ENCODE peak calls at places on chromosomes 3 and 15, in four cellular contexts. U is SK-N-SH, J is lung, R is body of pancreas. M is an unnamed sample. For H3K4me1, the result is how much of the 10 kb centered on the place peaks cover.

GRCh38 chr15:71374607-71375352 is 259.5 kb downstream of the THSD4 start:
- DNase-seq in U (no peak), J (no peak), R (no peak), M (no peak)

GRCh38 chr3:18011387-18011786 is 269.0 kb upstream of the TBC1D5 start:
- DNase-seq in U (no peak), J (no peak), R (no peak), M (no peak)

GRCh38 chr3:177013681-177014280 is 183.5 kb downstream of the TBL1XR1 start:
- DNase-seq in U (no peak), J (no peak), R (no peak), M (no peak)

GRCh38 chr3:5095879-5096278 is 26.2 kb upstream of the ARL8B start:
- DNase-seq in U (peak), J (no peak), R (no peak), M (no peak)

GRCh38 chr15:68559342-68560310 is 19.2 kb upstream of the CORO2B start:
- DNase-seq in U (peak), J (peak), R (peak), M (peak)

GRCh38 chr3:183626877-183627594 is 8.4 kb upstream of the KLHL24 start:
- DNase-seq in U (no peak), J (peak), R (no peak), M (peak)

GRCh38 chr3:11394397-11394796 is 122.2 kb downstream of the ATG7 start:
- DNase-seq in U (no peak), J (no peak), R (no peak), M (no peak)

GRCh38 chr3:37174532-37175126 is at the start of gene LRRFIP2:
- DNase-seq in U (peak), J (no peak), R (no peak), M (no peak)

GRCh38 chr3:133943639-133944131 is 48.0 kb upstream of the RAB6B start:
- DNase-seq in U (no peak), J (no peak), R (peak), M (no peak)

GRCh38 chr3:15299036-15299435 is 33.4 kb downstream of the SH3BP5 start:
- DNase-seq in U (no peak), J (no peak), R (peak), M (peak)

GRCh38 chr3:113628316-113628715 is 68.1 kb downstream of the USF3 start:
- DNase-seq in U (no peak), J (no peak), R (no peak), M (no peak)
- H3K4me1 ChIP-seq in U (under half), J (under half), R (under half), M (under half)

GRCh38 chr3:128402998-128403397 is 63.7 kb downstream of the DNAJB8 start:
- DNase-seq in U (no peak), J (no peak), R (peak), M (no peak)
- H3K4me1 ChIP-seq in U (half or more), J (under half), R (under half), M (under half)

GRCh38 chr3:185779461-185779860 is 45.4 kb downstream of the IGF2BP2 start:
- DNase-seq in U (no peak), J (no peak), R (no peak), M (no peak)
- H3K4me1 ChIP-seq in U (under half), J (under half), R (under half), M (under half)

GRCh38 chr3:41222012-41222411 is 22.7 kb downstream of the CTNNB1 start:
- DNase-seq in U (no peak), J (no peak), R (no peak), M (no peak)
- H3K4me1 ChIP-seq in U (under half), J (under half), R (half or more), M (under half)

DNA sequence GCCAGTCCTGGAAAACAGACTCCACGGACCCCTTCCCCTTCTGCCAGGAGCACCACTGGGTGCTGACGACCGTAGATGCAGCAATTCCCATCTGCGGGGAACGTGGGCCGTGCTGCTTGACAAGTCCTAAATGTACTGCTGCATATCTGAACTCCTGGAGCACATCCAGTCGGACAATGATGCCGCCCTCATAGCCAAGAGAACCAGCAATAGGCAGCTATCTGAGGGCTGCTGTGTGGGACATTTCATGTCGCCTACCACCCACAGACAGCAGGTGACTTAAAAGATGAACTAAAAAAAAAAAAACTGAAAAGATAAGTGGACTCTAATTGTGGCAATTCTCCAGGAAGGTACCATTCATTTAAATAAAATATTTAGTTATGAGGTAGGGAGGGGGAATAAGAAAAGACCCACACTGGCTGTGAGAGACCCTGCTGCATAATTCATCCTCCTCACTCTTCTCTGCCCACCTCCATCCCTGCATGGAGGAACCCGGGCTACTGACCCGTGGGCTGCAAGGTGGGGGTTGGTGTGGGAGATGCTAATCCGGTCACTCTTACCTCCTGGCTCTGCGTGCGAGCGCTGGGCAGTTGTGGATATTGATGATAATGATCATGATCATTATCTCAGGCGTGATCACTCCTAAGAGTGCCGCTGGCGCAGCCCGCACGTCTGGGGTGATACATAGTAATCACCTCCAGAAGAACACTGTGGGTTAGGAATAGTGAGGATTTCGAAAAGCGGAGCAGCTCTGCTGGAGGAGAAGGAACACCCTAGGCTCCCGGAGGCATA is 28.3 kb downstream of the ALS2CL start:
- DNase-seq in U (peak), J (no peak), R (no peak), M (no peak)
- H3K4me1 ChIP-seq in U (half or more), J (under half), R (under half), M (under half)

GRCh38 chr3:19106307-19106706 is 42.0 kb upstream of the KCNH8 start:
- DNase-seq in U (no peak), J (no peak), R (no peak), M (no peak)
- H3K4me1 ChIP-seq in U (under half), J (under half), R (under half), M (under half)

GRCh38 chr15:40108061-40108854 is 421 bp downstream of the BMF start:
- DNase-seq in U (peak), J (no peak), R (peak), M (peak)
- H3K4me1 ChIP-seq in U (under half), J (under half), R (half or more), M (under half)

GRCh38 chr3:141528837-141529236 is 42.0 kb downstream of the RASA2 start:
- DNase-seq in U (no peak), J (no peak), R (no peak), M (no peak)

GRCh38 chr3:141524988-141525387 is 38.2 kb downstream of the RASA2 start:
- DNase-seq in U (no peak), J (no peak), R (no peak), M (no peak)

GRCh38 chr3:141523615-141524375 is 37.0 kb downstream of the RASA2 start:
- DNase-seq in U (no peak), J (no peak), R (no peak), M (no peak)

GRCh38 chr3:141526709-141527108 is 39.9 kb downstream of the RASA2 start:
- DNase-seq in U (no peak), J (no peak), R (no peak), M (no peak)

GRCh38 chr3:141525813-141526212 is 39.0 kb downstream of the RASA2 start:
- DNase-seq in U (no peak), J (no peak), R (peak), M (no peak)
- H3K4me1 ChIP-seq in U (under half), J (under half), R (under half), M (under half)

GRCh38 chr3:88058593-88059379 is at the start of the genes CGGBP1 and ZNF654:
- DNase-seq in U (peak), J (peak), R (peak), M (peak)

GRCh38 chr3:88058322-88058592 is 548 bp downstream of the CGGBP1 start:
- DNase-seq in U (no peak), J (no peak), R (no peak), M (no peak)

GRCh38 chr3:88059380-88060160 is 515 bp downstream of the ZNF654 start:
- DNase-seq in U (peak), J (no peak), R (peak), M (peak)

GRCh38 chr3:88061749-88062148 is 2.7 kb downstream of the ZNF654 start:
- DNase-seq in U (no peak), J (no peak), R (no peak), M (no peak)

GRCh38 chr3:88057650-88058321 is 1.0 kb downstream of the CGGBP1 start:
- DNase-seq in U (no peak), J (no peak), R (no peak), M (no peak)
- H3K4me1 ChIP-seq in U (under half), J (under half), R (under half), M (under half)